ENCODE peak calls at places on chromosomes 5 and 9, in nine cellular contexts. S is stomach, D is heart left ventricle, W is left ventricle myocardium inferior, X is fibroblast of lung, C is right lobe of liver, U is upper lobe of right lung, V is heart right ventricle, Q is astrocyte. B is an unnamed sample.

GRCh38 chr9:133119039-133119438 is 2.0 kb downstream of the RALGDS start:
- DNase-seq in S (no peak), D (no peak), W (peak; percentile 55), X (no peak), C (no peak), U (no peak), V (peak; percentile 65), Q (no peak), B (peak; percentile 61)

GRCh38 chr5:138927979-138928378 is 52.8 kb upstream of the LRRTM2 start:
- DNase-seq in S (peak; percentile 84), D (peak; percentile 80), W (peak; percentile 82), X (peak; percentile 41), C (peak; percentile 94), U (peak; percentile 70), V (peak; percentile 76), Q (no peak), B (no peak)

GRCh38 chr5:124513216-124513615 is 233.2 kb downstream of the ZNF608 start:
- DNase-seq in S (no peak), D (no peak), W (no peak), X (no peak), C (no peak), U (no peak), V (no peak), Q (peak; percentile 23), B (no peak)

GRCh38 chr9:37415011-37415719 is 7.3 kb upstream of the GRHPR start:
- DNase-seq in S (peak; percentile 79), D (peak; percentile 45), W (peak; percentile 51), X (peak; percentile 69), C (peak; percentile 88), U (peak; percentile 78), V (peak; percentile 61), Q (peak; percentile 75), B (no peak)

GRCh38 chr5:71586052-71586940 is 844 bp upstream of the MCCC2 start:
- DNase-seq in S (no peak), D (peak; percentile 13), W (no peak), X (peak; percentile 39), C (peak; percentile 45), U (no peak), V (peak; percentile 10), Q (no peak), B (no peak)

GRCh38 chr5:173941102-173941501 is 47.9 kb upstream of the C5orf47 start:
- DNase-seq in S (no peak), D (no peak), W (no peak), X (no peak), C (no peak), U (no peak), V (no peak), Q (no peak), B (no peak)

GRCh38 chr5:165076686-165077085 is 1571.3 kb downstream of the MAT2B start:
- DNase-seq in S (no peak), D (no peak), W (no peak), X (no peak), C (no peak), U (no peak), V (no peak), Q (no peak), B (no peak)

GRCh38 chr5:102583663-102584062 is 84.9 kb upstream of the SLCO6A1 start:
- DNase-seq in S (no peak), D (no peak), W (no peak), X (peak; percentile 47), C (no peak), U (no peak), V (no peak), Q (peak; percentile 15), B (no peak)

GRCh38 chr9:80147866-80148265 is 576.1 kb downstream of the TLE4 start:
- DNase-seq in S (no peak), D (no peak), W (no peak), X (no peak), C (no peak), U (no peak), V (no peak), Q (no peak), B (no peak)

GRCh38 chr9:80143899-80144298 is 572.1 kb downstream of the TLE4 start:
- DNase-seq in S (no peak), D (no peak), W (no peak), X (no peak), C (no peak), U (no peak), V (no peak), Q (no peak), B (no peak)

GRCh38 chr9:80144856-80145255 is 573.1 kb downstream of the TLE4 start:
- DNase-seq in S (no peak), D (no peak), W (no peak), X (no peak), C (no peak), U (no peak), V (no peak), Q (no peak), B (no peak)

GRCh38 chr9:80146466-80146865 is 574.7 kb downstream of the TLE4 start:
- DNase-seq in S (no peak), D (no peak), W (no peak), X (peak; percentile 25), C (no peak), U (no peak), V (no peak), Q (no peak), B (no peak)
- TF ChIP-seq CTCF in S (no peak), D (no peak), W (peak; percentile 25), X (peak; percentile 30), C (no peak), U (peak; percentile 23), V (peak; percentile 7), Q (peak; percentile 31), B (no peak)

GRCh38 chr9:80678906-80679305 is 1010.4 kb downstream of the TLE1 start:
- DNase-seq in S (no peak), D (no peak), W (no peak), X (no peak), C (no peak), U (no peak), V (no peak), Q (no peak), B (no peak)
- H3K27ac ChIP-seq in S (no peak overlapping the region), D (no peak overlapping the region), W (no peak overlapping the region), X (no peak overlapping the region), C (no peak overlapping the region), U (no peak overlapping the region), V (no peak overlapping the region), Q (no peak overlapping the region), B (no peak overlapping the region)

GRCh38 chr5:77631166-77631582 is 7.3 kb downstream of the OTP start:
- DNase-seq in S (no peak), D (no peak), W (no peak), X (no peak), C (no peak), U (no peak), V (no peak), Q (no peak), B (no peak)

GRCh38 chr5:77630246-77631165 is 8.0 kb downstream of the OTP start:
- DNase-seq in S (peak; percentile 43), D (no peak), W (no peak), X (no peak), C (no peak), U (peak; percentile 73), V (no peak), Q (no peak), B (peak; percentile 52)

GRCh38 chr5:77629553-77630245 is 8.8 kb downstream of the OTP start:
- DNase-seq in S (no peak), D (no peak), W (no peak), X (no peak), C (no peak), U (no peak), V (no peak), Q (no peak), B (no peak)

GRCh38 chr5:77635073-77635472 is 3.4 kb downstream of the OTP start:
- DNase-seq in S (no peak), D (no peak), W (no peak), X (no peak), C (no peak), U (no peak), V (no peak), Q (no peak), B (no peak)

DNA sequence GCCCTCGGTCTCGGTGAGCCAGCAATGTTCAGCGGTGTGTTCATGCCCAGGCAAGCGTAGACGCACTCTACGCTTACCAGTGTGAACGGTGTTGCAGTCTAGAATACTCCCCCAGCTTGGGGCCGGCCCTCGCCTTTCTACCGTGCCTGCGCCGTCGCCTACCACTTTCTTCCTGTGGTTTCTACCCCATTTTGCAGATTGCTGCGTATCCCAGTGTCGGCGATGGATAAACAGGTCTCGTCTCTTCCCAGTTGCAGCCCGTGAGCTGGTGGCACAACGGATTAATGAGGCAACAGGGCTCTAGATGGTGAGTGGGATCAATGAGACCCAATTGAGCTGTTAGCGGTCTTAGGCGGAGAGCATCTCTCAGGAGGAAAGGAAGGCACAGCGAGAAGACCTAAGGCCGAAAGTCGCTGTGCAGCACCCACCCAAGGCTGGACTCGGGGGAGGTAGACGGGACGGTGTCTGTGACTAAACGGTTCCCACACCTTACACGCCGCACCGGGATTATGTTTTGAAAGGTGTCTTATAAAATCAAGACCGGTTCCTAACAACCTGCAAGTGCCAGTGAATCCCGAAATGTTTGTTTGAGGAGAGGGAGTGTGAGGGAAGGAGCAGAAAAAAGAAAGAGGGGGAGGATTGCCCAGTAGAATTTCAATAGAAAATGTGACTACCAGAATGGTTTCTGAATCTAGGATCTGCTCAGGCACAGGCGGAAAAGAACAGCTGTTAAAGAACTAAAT is 5.8 kb downstream of the OTP start:
- DNase-seq in S (no peak), D (no peak), W (no peak), X (no peak), C (no peak), U (no peak), V (no peak), Q (no peak), B (no peak)
- H3K4me3 ChIP-seq in S (no peak overlapping the region), D (no peak overlapping the region), W (no peak overlapping the region), X (no peak overlapping the region), C (no peak overlapping the region), U (no peak overlapping the region), V (no peak overlapping the region), Q (no peak overlapping the region), B (no peak overlapping the region)

GRCh38 chr9:98760231-98760630 is 36.1 kb downstream of the ANKS6 start:
- DNase-seq in S (no peak), D (no peak), W (no peak), X (no peak), C (no peak), U (no peak), V (no peak), Q (no peak), B (no peak)

GRCh38 chr9:98750396-98751060 is 41.8 kb upstream of the GABBR2 start:
- DNase-seq in S (no peak), D (no peak), W (no peak), X (no peak), C (no peak), U (no peak), V (no peak), Q (no peak), B (no peak)

GRCh38 chr9:98751210-98751609 is 42.5 kb upstream of the GABBR2 start:
- DNase-seq in S (no peak), D (no peak), W (no peak), X (no peak), C (no peak), U (no peak), V (no peak), Q (no peak), B (no peak)

DNA sequence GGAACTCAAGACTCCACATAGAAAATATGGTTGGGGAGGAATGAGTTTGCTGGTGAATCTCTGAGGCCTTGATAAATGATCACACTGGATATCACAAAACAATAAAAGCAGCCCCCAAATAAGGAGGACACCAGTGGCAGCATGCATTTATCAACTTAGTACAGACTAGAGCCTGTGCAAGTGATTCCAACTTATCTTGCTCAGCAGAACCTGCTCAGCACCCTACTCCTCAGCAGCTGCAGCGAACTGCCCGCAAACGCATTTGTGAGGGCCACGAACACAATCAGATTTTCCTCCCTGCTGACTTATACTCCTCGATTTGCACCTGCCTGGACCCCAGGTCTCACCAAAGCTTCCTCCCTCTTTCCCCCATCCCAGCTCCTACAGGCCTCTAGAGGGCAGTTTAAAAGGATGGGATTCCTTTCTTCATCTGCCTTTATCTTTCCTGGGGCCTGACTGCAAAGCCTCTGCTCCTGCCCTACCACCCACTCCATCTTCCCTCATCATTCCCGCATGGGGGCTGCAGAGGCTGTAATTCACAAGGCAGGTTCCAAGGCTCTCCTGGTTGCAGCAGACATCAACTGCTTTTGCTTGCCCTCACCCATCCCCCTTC is 41.2 kb downstream of the ANKS6 start:
- DNase-seq in S (no peak), D (no peak), W (no peak), X (no peak), C (no peak), U (no peak), V (no peak), Q (no peak), B (no peak)
- TF ChIP-seq CTCF in S (no peak), D (no peak), W (no peak), X (no peak), C (no peak), U (no peak), V (no peak), Q (no peak), B (no peak)

B was measured in left lung.